ENCODE peak calls at places on chromosomes 6 and 20, in eight cellular contexts. One of them, this sample, is unnamed.

GRCh38 chr6:27753668-27754407 is 158.4 kb downstream of the OR2B2 start:
- DNase-seq in lower leg skin: peak
- DNase-seq in right lobe of liver: peak
- DNase-seq in upper lobe of left lung: peak
- DNase-seq in uterus: peak
- DNase-seq in adrenal gland: peak
- DNase-seq in A549: peak
- DNase-seq in heart left ventricle: peak
- DNase-seq in this sample: peak

GRCh38 chr6:22409487-22409886 is 112.7 kb upstream of the PRL start:
- DNase-seq in lower leg skin: no peak
- DNase-seq in right lobe of liver: no peak
- DNase-seq in upper lobe of left lung: no peak
- DNase-seq in uterus: no peak
- DNase-seq in adrenal gland: no peak
- DNase-seq in A549: no peak
- DNase-seq in heart left ventricle: no peak
- DNase-seq in this sample: no peak

GRCh38 chr6:1761472-1761871 is 151.8 kb downstream of the FOXC1 start:
- DNase-seq in lower leg skin: no peak
- DNase-seq in right lobe of liver: no peak
- DNase-seq in upper lobe of left lung: no peak
- DNase-seq in uterus: no peak
- DNase-seq in adrenal gland: no peak
- DNase-seq in A549: no peak
- DNase-seq in heart left ventricle: no peak
- DNase-seq in this sample: no peak

GRCh38 chr20:58753929-58754551 is 61.4 kb downstream of the NPEPL1 start:
- DNase-seq in lower leg skin: peak
- DNase-seq in right lobe of liver: no peak
- DNase-seq in upper lobe of left lung: no peak
- DNase-seq in uterus: no peak
- DNase-seq in adrenal gland: no peak
- DNase-seq in A549: no peak
- DNase-seq in heart left ventricle: no peak
- DNase-seq in this sample: no peak

GRCh38 chr6:105072799-105073199 is 107.0 kb downstream of the POPDC3 start:
- DNase-seq in lower leg skin: no peak
- DNase-seq in right lobe of liver: no peak
- DNase-seq in upper lobe of left lung: no peak
- DNase-seq in uterus: no peak
- DNase-seq in adrenal gland: no peak
- DNase-seq in A549: peak
- DNase-seq in heart left ventricle: no peak
- DNase-seq in this sample: no peak

GRCh38 chr6:133218831-133219230 is 22.3 kb upstream of the EYA4 start:
- DNase-seq in lower leg skin: no peak
- DNase-seq in right lobe of liver: no peak
- DNase-seq in upper lobe of left lung: no peak
- DNase-seq in uterus: no peak
- DNase-seq in adrenal gland: no peak
- DNase-seq in A549: no peak
- DNase-seq in heart left ventricle: no peak
- DNase-seq in this sample: no peak

GRCh38 chr20:64057628-64058498 is 5.1 kb upstream of the TCEA2 start:
- DNase-seq in lower leg skin: peak
- DNase-seq in right lobe of liver: peak
- DNase-seq in upper lobe of left lung: peak
- DNase-seq in uterus: peak
- DNase-seq in adrenal gland: peak
- DNase-seq in A549: peak
- DNase-seq in heart left ventricle: peak
- DNase-seq in this sample: peak

GRCh38 chr6:145036848-145037567 is 698.3 kb downstream of the EPM2A start:
- DNase-seq in lower leg skin: no peak
- DNase-seq in right lobe of liver: no peak
- DNase-seq in upper lobe of left lung: no peak
- DNase-seq in uterus: no peak
- DNase-seq in adrenal gland: peak
- DNase-seq in A549: no peak
- DNase-seq in heart left ventricle: peak
- DNase-seq in this sample: no peak

GRCh38 chr6:145315982-145316600 is 419.2 kb downstream of the EPM2A start:
- DNase-seq in lower leg skin: no peak
- DNase-seq in right lobe of liver: no peak
- DNase-seq in upper lobe of left lung: no peak
- DNase-seq in uterus: no peak
- DNase-seq in adrenal gland: no peak
- DNase-seq in A549: no peak
- DNase-seq in heart left ventricle: no peak
- DNase-seq in this sample: no peak

GRCh38 chr6:13384966-13385365 is 56.6 kb upstream of the TBC1D7 start:
- DNase-seq in lower leg skin: no peak
- DNase-seq in right lobe of liver: peak
- DNase-seq in upper lobe of left lung: no peak
- DNase-seq in uterus: no peak
- DNase-seq in adrenal gland: no peak
- DNase-seq in A549: no peak
- DNase-seq in heart left ventricle: no peak
- DNase-seq in this sample: no peak

GRCh38 chr6:35972471-35972985 is 51.6 kb upstream of the SRPK1 start:
- DNase-seq in lower leg skin: peak
- DNase-seq in right lobe of liver: peak
- DNase-seq in upper lobe of left lung: no peak
- DNase-seq in uterus: no peak
- DNase-seq in adrenal gland: peak
- DNase-seq in A549: no peak
- DNase-seq in heart left ventricle: no peak
- DNase-seq in this sample: no peak

GRCh38 chr20:23356203-23356602 is 5.6 kb downstream of the NXT1 start:
- DNase-seq in lower leg skin: peak
- DNase-seq in right lobe of liver: no peak
- DNase-seq in upper lobe of left lung: no peak
- DNase-seq in uterus: no peak
- DNase-seq in adrenal gland: no peak
- DNase-seq in A549: no peak
- DNase-seq in heart left ventricle: no peak
- DNase-seq in this sample: no peak

GRCh38 chr20:23350007-23350854 is at the start of gene NXT1:
- DNase-seq in lower leg skin: peak
- DNase-seq in right lobe of liver: peak
- DNase-seq in upper lobe of left lung: peak
- DNase-seq in uterus: peak
- DNase-seq in adrenal gland: peak
- DNase-seq in A549: peak
- DNase-seq in heart left ventricle: peak
- DNase-seq in this sample: peak

GRCh38 chr20:23349338-23350006 is 1.1 kb upstream of the NXT1 start:
- DNase-seq in lower leg skin: peak
- DNase-seq in right lobe of liver: no peak
- DNase-seq in upper lobe of left lung: no peak
- DNase-seq in uterus: no peak
- DNase-seq in adrenal gland: no peak
- DNase-seq in A549: peak
- DNase-seq in heart left ventricle: no peak
- DNase-seq in this sample: no peak

GRCh38 chr20:23347791-23348190 is 2.8 kb upstream of the NXT1 start:
- DNase-seq in lower leg skin: peak
- DNase-seq in right lobe of liver: no peak
- DNase-seq in upper lobe of left lung: no peak
- DNase-seq in uterus: no peak
- DNase-seq in adrenal gland: no peak
- DNase-seq in A549: no peak
- DNase-seq in heart left ventricle: no peak
- DNase-seq in this sample: no peak

GRCh38 chr20:23350855-23351838 is 556 bp downstream of the NXT1 start:
- DNase-seq in lower leg skin: peak
- DNase-seq in right lobe of liver: peak
- DNase-seq in upper lobe of left lung: peak
- DNase-seq in uterus: no peak
- DNase-seq in adrenal gland: peak
- DNase-seq in A549: peak
- DNase-seq in heart left ventricle: peak
- DNase-seq in this sample: no peak
- TF ChIP-seq POLR2A in lower leg skin: no peak
- TF ChIP-seq POLR2A in right lobe of liver: no peak
- TF ChIP-seq POLR2A in upper lobe of left lung: peak
- TF ChIP-seq POLR2A in uterus: no peak
- TF ChIP-seq POLR2A in adrenal gland: no peak
- TF ChIP-seq POLR2A in A549: no peak
- TF ChIP-seq POLR2A in heart left ventricle: no peak
- TF ChIP-seq POLR2A in this sample: peak

GRCh38 chr20:290081-290831 is at the start of gene C20orf96:
- DNase-seq in lower leg skin: peak
- DNase-seq in right lobe of liver: peak
- DNase-seq in upper lobe of left lung: peak
- DNase-seq in uterus: peak
- DNase-seq in adrenal gland: peak
- DNase-seq in A549: peak
- DNase-seq in heart left ventricle: peak
- DNase-seq in this sample: peak
- TF ChIP-seq POLR2A in lower leg skin: no peak
- TF ChIP-seq POLR2A in right lobe of liver: no peak
- TF ChIP-seq POLR2A in upper lobe of left lung: peak
- TF ChIP-seq POLR2A in uterus: no peak
- TF ChIP-seq POLR2A in adrenal gland: no peak
- TF ChIP-seq POLR2A in A549: peak
- TF ChIP-seq POLR2A in heart left ventricle: peak
- TF ChIP-seq POLR2A in this sample: no peak

GRCh38 chr20:45834797-45835161 is 1.2 kb downstream of the SNX21 start:
- DNase-seq in lower leg skin: no peak
- DNase-seq in right lobe of liver: no peak
- DNase-seq in upper lobe of left lung: no peak
- DNase-seq in uterus: no peak
- DNase-seq in adrenal gland: no peak
- DNase-seq in A549: no peak
- DNase-seq in heart left ventricle: no peak
- DNase-seq in this sample: no peak

GRCh38 chr20:45832619-45833018 is 980 bp upstream of the SNX21 start:
- DNase-seq in lower leg skin: no peak
- DNase-seq in right lobe of liver: no peak
- DNase-seq in upper lobe of left lung: no peak
- DNase-seq in uterus: no peak
- DNase-seq in adrenal gland: no peak
- DNase-seq in A549: no peak
- DNase-seq in heart left ventricle: no peak
- DNase-seq in this sample: no peak

GRCh38 chr20:45835230-45836224 is 1.9 kb downstream of the SNX21 start:
- DNase-seq in lower leg skin: peak
- DNase-seq in right lobe of liver: no peak
- DNase-seq in upper lobe of left lung: no peak
- DNase-seq in uterus: peak
- DNase-seq in adrenal gland: peak
- DNase-seq in A549: no peak
- DNase-seq in heart left ventricle: no peak
- DNase-seq in this sample: peak

GRCh38 chr20:45833030-45833882 is at the start of gene SNX21:
- DNase-seq in lower leg skin: peak
- DNase-seq in right lobe of liver: peak
- DNase-seq in upper lobe of left lung: peak
- DNase-seq in uterus: peak
- DNase-seq in adrenal gland: peak
- DNase-seq in A549: peak
- DNase-seq in heart left ventricle: peak
- DNase-seq in this sample: peak

GRCh38 chr20:45833883-45834796 is 541 bp downstream of the SNX21 start:
- DNase-seq in lower leg skin: peak
- DNase-seq in right lobe of liver: peak
- DNase-seq in upper lobe of left lung: peak
- DNase-seq in uterus: peak
- DNase-seq in adrenal gland: peak
- DNase-seq in A549: peak
- DNase-seq in heart left ventricle: peak
- DNase-seq in this sample: peak
- TF ChIP-seq POLR2A in lower leg skin: no peak
- TF ChIP-seq POLR2A in right lobe of liver: peak
- TF ChIP-seq POLR2A in upper lobe of left lung: peak
- TF ChIP-seq POLR2A in uterus: peak
- TF ChIP-seq POLR2A in adrenal gland: peak
- TF ChIP-seq POLR2A in A549: peak
- TF ChIP-seq POLR2A in heart left ventricle: peak
- TF ChIP-seq POLR2A in this sample: peak

GRCh38 chr6:20319520-20320357 is 81.9 kb upstream of the E2F3 start:
- DNase-seq in lower leg skin: no peak
- DNase-seq in right lobe of liver: peak
- DNase-seq in upper lobe of left lung: peak
- DNase-seq in uterus: no peak
- DNase-seq in adrenal gland: peak
- DNase-seq in A549: no peak
- DNase-seq in heart left ventricle: no peak
- DNase-seq in this sample: no peak
- TF ChIP-seq POLR2A in lower leg skin: no peak
- TF ChIP-seq POLR2A in right lobe of liver: no peak
- TF ChIP-seq POLR2A in upper lobe of left lung: peak
- TF ChIP-seq POLR2A in uterus: no peak
- TF ChIP-seq POLR2A in adrenal gland: no peak
- TF ChIP-seq POLR2A in A549: no peak
- TF ChIP-seq POLR2A in heart left ventricle: no peak
- TF ChIP-seq POLR2A in this sample: no peak